ENCODE peak calls at places on chromosomes 1 and 21, in eight cellular contexts. U is spleen, X is hepatocyte, B is PC-3, O is Panc1, F is fibroblast of mammary gland, C is heart left ventricle, J is ovary. R is an unnamed sample.

GRCh38 chr21:15804247-15804985 is 74.6 kb downstream of the USP25 start:
- DNase-seq in X (no peak), C (no peak), B (no peak), O (no peak), J (no peak), F (no peak), U (no peak), R (no peak)

GRCh38 chr1:72568113-72568512 is 285.8 kb upstream of the NEGR1 start:
- DNase-seq in C (no peak), U (no peak), J (no peak), F (no peak), B (no peak), X (no peak), O (no peak), R (no peak)

GRCh38 chr1:235866207-235866912 is at the start of gene LYST:
- DNase-seq in J (peak), C (peak), U (peak), B (peak), O (no peak), F (peak), X (peak), R (peak)

GRCh38 chr1:76766381-76766780 is 100.9 kb upstream of the ST6GALNAC5 start:
- DNase-seq in U (no peak), C (no peak), J (no peak), B (no peak), O (no peak), X (no peak), F (no peak), R (no peak)

GRCh38 chr1:6614019-6614952 is 755 bp downstream of the PHF13 start:
- DNase-seq in C (peak), O (no peak), F (no peak), J (peak), U (peak), X (peak), B (peak), R (peak)

GRCh38 chr1:199202331-199202730 is 563.5 kb downstream of the PTPRC start:
- DNase-seq in O (no peak), X (peak), F (no peak), J (no peak), U (no peak), C (no peak), B (peak), R (no peak)

GRCh38 chr1:156750932-156751723 is at the start of gene HDGF:
- DNase-seq in C (peak), F (no peak), U (peak), B (no peak), J (peak), X (peak), O (no peak), R (peak)

GRCh38 chr21:25566645-25567044 is 40.6 kb downstream of the MRPL39 start:
- DNase-seq in C (no peak), O (no peak), J (no peak), U (no peak), F (no peak), X (no peak), B (no peak), R (no peak)

GRCh38 chr1:161039154-161039545 is 386 bp upstream of the TSTD1 start:
- DNase-seq in J (no peak), X (no peak), C (no peak), F (no peak), U (no peak), B (no peak), O (no peak), R (no peak)

GRCh38 chr1:61569212-61569621 is 155.7 kb downstream of the TM2D1 start:
- DNase-seq in O (no peak), F (no peak), C (no peak), X (no peak), J (no peak), B (no peak), U (no peak), R (no peak)

GRCh38 chr21:46111193-46111571 is 13.3 kb downstream of the COL6A2 start:
- DNase-seq in X (no peak), J (peak), U (no peak), F (no peak), B (no peak), C (peak), O (no peak), R (peak)

GRCh38 chr1:163275222-163275621 is 46.5 kb upstream of the NUF2 start:
- DNase-seq in O (no peak), C (no peak), X (peak), J (no peak), F (peak), B (no peak), U (no peak), R (no peak)

GRCh38 chr1:117059334-117059677 is 820 bp upstream of the TTF2 start:
- DNase-seq in X (peak), J (no peak), U (peak), B (peak), F (no peak), C (no peak), O (no peak), R (peak)

GRCh38 chr1:165455111-165455510 is 10.2 kb upstream of the RXRG start:
- DNase-seq in O (no peak), X (no peak), U (no peak), F (no peak), B (no peak), J (no peak), C (no peak), R (no peak)

GRCh38 chr1:229863651-229864545 is 203.1 kb upstream of the GALNT2 start:
- DNase-seq in U (no peak), O (no peak), J (peak), B (no peak), X (no peak), C (peak), F (no peak), R (no peak)

GRCh38 chr21:19810779-19811178 is 1187.4 kb upstream of the NCAM2 start:
- DNase-seq in J (no peak), U (peak), B (no peak), X (no peak), C (no peak), O (no peak), F (peak), R (no peak)

GRCh38 chr1:156499703-156500577 is 635 bp downstream of the MEF2D start:
- DNase-seq in F (peak), B (no peak), U (peak), X (peak), O (no peak), J (peak), C (peak), R (peak)

GRCh38 chr1:183318433-183318832 is 99.7 kb downstream of the NMNAT2 start:
- DNase-seq in O (peak), F (peak), J (peak), U (no peak), X (peak), B (peak), C (peak), R (no peak)

GRCh38 chr1:29624320-29624719 is 388.0 kb downstream of the PTPRU start:
- DNase-seq in B (no peak), J (no peak), U (no peak), F (no peak), X (no peak), O (no peak), C (no peak), R (no peak)

GRCh38 chr1:168319691-168320090 is 39.0 kb downstream of the TBX19 start:
- DNase-seq in J (no peak), B (no peak), C (no peak), O (no peak), X (no peak), F (no peak), U (no peak), R (no peak)

GRCh38 chr1:53547321-53547720 is 88.1 kb downstream of the DMRTB1 start:
- DNase-seq in F (no peak), O (no peak), J (no peak), C (no peak), X (no peak), U (peak), B (no peak), R (no peak)

GRCh38 chr1:21663951-21664805 is 5.0 kb downstream of the RAP1GAP start:
- DNase-seq in F (no peak), J (no peak), C (no peak), B (no peak), X (no peak), U (peak), O (no peak), R (no peak)

GRCh38 chr1:199046618-199047017 is 407.8 kb downstream of the PTPRC start:
- DNase-seq in F (peak), X (no peak), O (no peak), B (peak), U (no peak), J (no peak), C (no peak), R (no peak)

GRCh38 chr21:41927727-41928409 is 25.9 kb downstream of the C2CD2 start:
- DNase-seq in X (no peak), U (no peak), J (no peak), C (no peak), O (no peak), F (no peak), B (no peak), R (peak)

GRCh38 chr1:58768971-58769808 is 14.7 kb downstream of the JUN start:
- DNase-seq in B (peak), X (peak), F (peak), U (peak), C (peak), J (peak), O (no peak), R (peak)

GRCh38 chr1:55887103-55887712 is 672.0 kb upstream of the USP24 start:
- DNase-seq in J (no peak), C (no peak), B (no peak), O (no peak), X (no peak), U (no peak), F (no peak), R (no peak)

GRCh38 chr1:231603598-231604275 is 22.9 kb upstream of the DISC1 start:
- DNase-seq in X (peak), C (no peak), U (no peak), B (peak), F (peak), J (no peak), O (peak), R (no peak)

GRCh38 chr1:180623579-180624347 is 8.1 kb upstream of the XPR1 start:
- DNase-seq in F (peak), U (no peak), O (no peak), C (no peak), B (peak), J (no peak), X (peak), R (no peak)
- TF ChIP-seq CTCF in F (peak), U (no peak), O (peak), C (no peak), B (peak), J (no peak), X (peak), R (no peak)

DNA sequence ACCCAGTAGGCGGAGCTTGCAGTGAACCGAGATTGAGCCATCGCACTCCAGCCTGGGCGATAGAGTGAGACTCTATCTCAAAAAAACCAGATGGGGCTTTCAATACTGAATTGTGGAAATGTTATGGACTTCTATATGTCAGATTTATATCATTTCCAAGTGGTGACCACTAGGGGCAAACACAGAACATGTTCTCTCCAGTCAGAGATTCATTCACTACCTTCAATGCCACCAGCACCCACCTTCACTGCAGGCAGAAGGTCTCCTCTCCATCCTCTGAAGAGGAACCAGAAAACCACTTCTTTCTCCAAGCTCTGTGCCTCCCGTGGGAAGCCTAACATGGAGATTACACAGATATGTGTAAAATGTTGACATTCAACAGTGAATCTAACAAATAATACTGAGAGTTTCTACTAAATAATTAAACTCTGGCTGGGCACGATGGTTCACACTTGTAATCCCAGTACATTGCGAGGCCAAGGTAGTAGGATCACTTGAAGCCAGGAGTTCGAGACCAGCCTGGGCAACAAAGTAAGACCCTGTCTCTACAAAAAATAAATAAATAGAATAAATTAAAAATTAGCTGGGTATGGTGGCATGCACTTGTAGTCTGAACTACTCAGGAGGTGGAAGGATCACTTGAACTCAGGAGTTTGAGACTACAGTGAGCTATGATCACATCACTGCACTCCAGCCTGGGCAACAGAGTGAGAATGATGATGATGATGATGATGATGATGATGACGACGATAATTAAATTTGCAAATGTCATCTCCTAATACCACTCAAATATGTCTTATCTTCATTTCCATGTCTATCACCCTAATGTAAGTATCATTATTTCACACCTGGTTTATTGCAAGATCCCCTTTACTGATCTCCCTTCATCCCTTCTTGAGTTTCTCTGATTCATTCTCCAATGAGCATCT is 151.1 kb downstream of the ZNF281 start:
- DNase-seq in C (no peak), J (no peak), X (no peak), B (peak), O (no peak), U (no peak), F (peak), R (no peak)
- TF ChIP-seq CTCF in C (no peak), J (no peak), X (peak), B (peak), O (peak), U (no peak), F (peak), R (peak)

GRCh38 chr1:25487628-25488027 is 55.8 kb upstream of the LDLRAP1 start:
- DNase-seq in J (no peak), F (no peak), X (no peak), O (no peak), C (no peak), B (peak), U (no peak), R (no peak)
- TF ChIP-seq CTCF in J (no peak), F (peak), X (peak), O (peak), C (no peak), B (peak), U (no peak), R (peak)

GRCh38 chr21:14382835-14383595 is at the start of gene HSPA13:
- DNase-seq in U (peak), J (peak), C (peak), B (peak), X (peak), F (peak), O (peak), R (peak)
- TF ChIP-seq CTCF in U (no peak), J (no peak), C (no peak), B (no peak), X (no peak), F (no peak), O (no peak), R (no peak)

DNA sequence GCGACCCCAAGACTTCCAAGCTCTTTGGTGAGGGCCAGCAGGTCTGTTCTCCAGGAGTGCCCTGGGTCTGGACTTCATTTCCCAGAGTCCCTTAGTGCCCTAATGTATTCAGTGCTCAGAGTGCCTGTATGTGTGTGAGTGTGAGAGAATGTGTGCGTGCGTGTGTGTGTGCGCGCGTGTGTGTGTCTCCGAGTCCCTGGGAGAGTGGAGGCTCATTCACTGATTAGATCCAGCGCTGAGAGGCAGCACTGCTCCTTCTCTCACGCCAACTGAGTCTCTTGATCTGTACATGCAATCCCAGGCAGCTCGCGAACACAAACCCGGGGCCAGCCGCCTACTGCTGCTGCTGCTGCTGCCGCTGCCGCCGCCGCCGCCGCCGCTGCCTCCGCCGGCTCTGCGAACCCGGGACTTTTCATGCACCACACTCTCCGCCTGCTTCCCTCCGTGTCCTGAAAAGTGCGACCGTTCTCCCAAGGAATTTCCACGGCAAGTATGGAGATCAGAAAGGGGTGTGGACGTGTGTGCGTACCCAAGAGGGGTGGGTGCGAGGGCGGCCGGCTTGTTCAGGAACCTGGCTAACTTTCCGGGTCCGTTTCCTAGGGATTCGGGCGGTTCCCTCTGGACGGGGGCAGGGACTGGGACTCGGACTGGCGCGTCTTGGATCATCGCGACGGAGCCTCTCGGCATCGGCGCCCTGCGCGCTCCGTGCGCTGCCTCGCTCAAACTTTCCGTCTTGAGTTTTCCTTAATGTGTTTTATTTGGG is at the start of gene RNF220:
- DNase-seq in B (peak), J (no peak), U (peak), X (peak), C (peak), O (no peak), F (peak), R (no peak)
- TF ChIP-seq CTCF in B (no peak), J (no peak), U (no peak), X (peak), C (peak), O (no peak), F (no peak), R (no peak)

GRCh38 chr1:194829492-194829891 is 1643.1 kb upstream of the B3GALT2 start:
- DNase-seq in B (peak), C (no peak), J (no peak), F (no peak), U (no peak), O (no peak), X (no peak), R (no peak)

GRCh38 chr1:194830387-194830786 is 1644.0 kb upstream of the B3GALT2 start:
- DNase-seq in B (no peak), F (no peak), U (no peak), J (no peak), O (no peak), C (no peak), X (no peak), R (no peak)

GRCh38 chr1:194825382-194825781 is 1639.0 kb upstream of the B3GALT2 start:
- DNase-seq in J (no peak), B (no peak), X (no peak), U (no peak), O (no peak), C (no peak), F (no peak), R (no peak)
- TF ChIP-seq CTCF in J (no peak), B (peak), X (no peak), U (no peak), O (no peak), C (no peak), F (no peak), R (no peak)

GRCh38 chr1:226360106-226360746 is 47.7 kb downstream of the PARP1 start:
- DNase-seq in C (no peak), X (no peak), U (no peak), B (no peak), J (no peak), O (no peak), F (no peak), R (no peak)

GRCh38 chr1:226355016-226355415 is 46.1 kb upstream of the LIN9 start:
- DNase-seq in X (no peak), B (no peak), J (no peak), O (no peak), C (no peak), U (no peak), F (no peak), R (no peak)

GRCh38 chr1:226353698-226354525 is 44.9 kb upstream of the LIN9 start:
- DNase-seq in B (no peak), J (no peak), F (no peak), U (no peak), O (no peak), X (no peak), C (no peak), R (no peak)

GRCh38 chr1:226355679-226356583 is 47.0 kb upstream of the LIN9 start:
- DNase-seq in O (no peak), B (no peak), J (peak), U (no peak), C (peak), X (no peak), F (no peak), R (no peak)

GRCh38 chr1:226357416-226357815 is 48.5 kb upstream of the LIN9 start:
- DNase-seq in J (no peak), C (no peak), X (no peak), U (no peak), O (no peak), B (no peak), F (no peak), R (no peak)
- TF ChIP-seq CTCF in J (no peak), C (no peak), X (no peak), U (no peak), O (no peak), B (no peak), F (no peak), R (no peak)

R was measured in natural killer cell.